ENCODE peak calls at places on chromosomes 3 and 15, in seven cellular contexts. N is suprapubic skin, L is A549, U is GM12878, D is tibial nerve, R is stomach, Y is H1. T is an unnamed sample.

GRCh38 chr15:60009124-60009523 is 5.0 kb downstream of the FOXB1 start:
- DNase-seq in N (no peak), L (no peak), U (no peak), D (no peak), R (no peak), Y (no peak), T (no peak)

GRCh38 chr3:57951106-57951882 is 56.9 kb upstream of the FLNB start:
- DNase-seq in N (peak; percentile 76), L (peak; percentile 65), U (no peak), D (peak; percentile 32), R (peak; percentile 48), Y (no peak), T (peak; percentile 65)

GRCh38 chr3:63937661-63938651 is 25.8 kb upstream of the SCAANT1 start:
- DNase-seq in N (no peak), L (no peak), U (peak; percentile 55), D (no peak), R (peak; percentile 36), Y (no peak), T (no peak)

GRCh38 chr3:100022506-100022905 is 91.8 kb downstream of the FILIP1L start:
- DNase-seq in N (no peak), L (no peak), U (no peak), D (no peak), R (no peak), Y (no peak), T (no peak)

GRCh38 chr3:94185753-94186152 is 122.9 kb downstream of the NSUN3 start:
- DNase-seq in N (no peak), L (no peak), U (no peak), D (no peak), R (no peak), Y (no peak), T (no peak)

GRCh38 chr15:35693887-35694286 is 147.9 kb upstream of the DPH6 start:
- DNase-seq in N (no peak), L (no peak), U (no peak), D (no peak), R (no peak), Y (no peak), T (no peak)

GRCh38 chr3:198030125-198030524 is 70.1 kb downstream of the LMLN start:
- DNase-seq in N (no peak), L (no peak), U (no peak), D (no peak), R (no peak), Y (no peak), T (no peak)

GRCh38 chr15:55823191-55823670 is 80.3 kb upstream of the PRTG start:
- DNase-seq in N (no peak), L (no peak), U (no peak), D (no peak), R (no peak), Y (no peak), T (no peak)

GRCh38 chr3:51777985-51778384 is 1.1 kb downstream of the IQCF6 start:
- DNase-seq in N (no peak), L (no peak), U (no peak), D (no peak), R (peak; percentile 68), Y (no peak), T (no peak)

GRCh38 chr3:194275721-194276120 is 75.4 kb downstream of the CPN2 start:
- DNase-seq in N (peak; percentile 47), L (no peak), U (no peak), D (no peak), R (no peak), Y (no peak), T (peak; percentile 31)

GRCh38 chr15:101114146-101114545 is 137.7 kb downstream of the CHSY1 start:
- DNase-seq in N (no peak), L (no peak), U (no peak), D (no peak), R (no peak), Y (no peak), T (no peak)

GRCh38 chr3:139312959-139313358 is 30.9 kb upstream of the MRPS22 start:
- DNase-seq in N (peak; percentile 25), L (peak; percentile 46), U (no peak), D (no peak), R (no peak), Y (no peak), T (peak; percentile 10)

GRCh38 chr3:197482001-197482400 is 73.8 kb downstream of the BDH1 start:
- DNase-seq in N (no peak), L (no peak), U (no peak), D (no peak), R (no peak), Y (no peak), T (no peak)

GRCh38 chr3:66496731-66497130 is 4.1 kb downstream of the LRIG1 start:
- DNase-seq in N (no peak), L (no peak), U (no peak), D (no peak), R (no peak), Y (no peak), T (no peak)

GRCh38 chr3:146325170-146325569 is 74.3 kb upstream of the PLSCR4 start:
- DNase-seq in N (no peak), L (no peak), U (no peak), D (no peak), R (no peak), Y (no peak), T (no peak)

GRCh38 chr3:56383092-56383491 is 85.2 kb downstream of the ERC2 start:
- DNase-seq in N (no peak), L (no peak), U (no peak), D (no peak), R (no peak), Y (no peak), T (no peak)

DNA sequence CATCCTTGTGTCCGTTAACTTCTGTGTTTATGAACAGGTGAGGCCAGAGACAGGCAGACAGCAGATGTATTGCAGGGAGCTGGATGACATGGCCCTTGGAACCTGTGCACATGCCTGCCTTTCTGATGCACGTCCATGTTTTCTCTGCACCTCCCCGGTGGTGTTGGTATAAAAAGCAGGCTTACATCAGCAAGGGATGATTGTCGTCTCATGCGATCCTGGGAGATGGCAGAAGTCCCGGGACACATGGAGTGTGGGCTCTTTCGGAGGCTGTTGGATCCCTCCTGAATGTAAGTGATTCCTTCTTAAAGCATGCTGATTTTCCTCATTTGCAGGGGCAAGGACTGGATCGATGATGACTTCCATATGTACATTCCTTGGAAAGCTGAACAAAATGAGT is 134.8 kb downstream of the SNRPN start:
- DNase-seq in N (no peak), L (no peak), U (no peak), D (no peak), R (no peak), Y (no peak), T (no peak)
- H3K9me3 ChIP-seq in N (peaks cover 55% of the 10 kb centered on the region), L (peaks cover 2% of the 10 kb centered on the region), U (peaks cover 8% of the 10 kb centered on the region), D (peaks cover 7% of the 10 kb centered on the region), R (peaks cover 100% of the 10 kb centered on the region), Y (peaks cover 32% of the 10 kb centered on the region), T (peaks cover 6% of the 10 kb centered on the region)

GRCh38 chr15:29969587-29970401 is 113.0 kb upstream of the GOLGA8J start:
- DNase-seq in N (no peak), L (no peak), U (no peak), D (no peak), R (no peak), Y (no peak), T (no peak)
- TF ChIP-seq EP300 in N (no peak), L (no peak), U (no peak), D (no peak), R (no peak), Y (no peak), T (no peak)

GRCh38 chr3:168860592-168860991 is 764.9 kb upstream of the GOLIM4 start:
- DNase-seq in N (no peak), L (no peak), U (no peak), D (no peak), R (no peak), Y (no peak), T (no peak)

GRCh38 chr3:168862466-168862865 is 766.7 kb upstream of the GOLIM4 start:
- DNase-seq in N (no peak), L (no peak), U (no peak), D (no peak), R (no peak), Y (no peak), T (no peak)

GRCh38 chr3:168863561-168863960 is 767.8 kb upstream of the GOLIM4 start:
- DNase-seq in N (no peak), L (no peak), U (no peak), D (no peak), R (no peak), Y (no peak), T (no peak)

GRCh38 chr3:168864107-168865021 is 768.6 kb upstream of the GOLIM4 start:
- DNase-seq in N (no peak), L (no peak), U (no peak), D (no peak), R (no peak), Y (no peak), T (no peak)

DNA sequence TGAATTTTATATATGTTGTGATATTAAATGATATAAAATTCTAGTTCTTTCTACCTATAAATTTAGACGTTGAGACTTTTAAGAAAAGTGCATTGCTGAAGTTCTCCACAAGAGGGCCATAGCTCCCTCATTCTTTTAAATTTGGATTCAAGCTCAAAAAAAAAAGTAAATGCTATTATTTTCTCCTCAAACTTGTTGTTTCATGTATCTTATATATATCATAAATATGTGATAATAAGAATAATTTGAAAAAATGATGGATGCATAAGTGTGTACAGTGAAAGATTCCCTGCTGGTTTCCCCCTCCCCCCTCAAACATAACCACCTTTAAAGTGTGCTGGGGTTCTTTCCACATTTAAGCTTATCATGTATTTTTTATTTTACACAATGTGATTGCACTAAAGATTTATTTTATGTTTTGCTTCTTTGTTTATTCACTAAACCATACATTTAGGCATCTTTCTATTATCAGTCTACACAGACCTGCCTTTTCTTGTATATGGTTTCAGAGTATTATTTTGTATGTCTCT is 769.4 kb upstream of the GOLIM4 start:
- DNase-seq in N (no peak), L (no peak), U (no peak), D (no peak), R (no peak), Y (no peak), T (no peak)
- H3K4me3 ChIP-seq in N (no peak overlapping the region), L (no peak overlapping the region), U (no peak overlapping the region), D (no peak overlapping the region), R (peak overlapping the region; percentile 22), Y (no peak overlapping the region), T (no peak overlapping the region)

GRCh38 chr3:21138085-21138484 is 612.9 kb downstream of the ZNF385D start:
- DNase-seq in N (no peak), L (no peak), U (no peak), D (no peak), R (no peak), Y (no peak), T (no peak)

GRCh38 chr3:21142949-21143348 is 608.1 kb downstream of the ZNF385D start:
- DNase-seq in N (no peak), L (no peak), U (no peak), D (no peak), R (no peak), Y (no peak), T (no peak)

GRCh38 chr3:21140785-21141184 is 610.2 kb downstream of the ZNF385D start:
- DNase-seq in N (no peak), L (no peak), U (no peak), D (no peak), R (no peak), Y (no peak), T (no peak)

DNA sequence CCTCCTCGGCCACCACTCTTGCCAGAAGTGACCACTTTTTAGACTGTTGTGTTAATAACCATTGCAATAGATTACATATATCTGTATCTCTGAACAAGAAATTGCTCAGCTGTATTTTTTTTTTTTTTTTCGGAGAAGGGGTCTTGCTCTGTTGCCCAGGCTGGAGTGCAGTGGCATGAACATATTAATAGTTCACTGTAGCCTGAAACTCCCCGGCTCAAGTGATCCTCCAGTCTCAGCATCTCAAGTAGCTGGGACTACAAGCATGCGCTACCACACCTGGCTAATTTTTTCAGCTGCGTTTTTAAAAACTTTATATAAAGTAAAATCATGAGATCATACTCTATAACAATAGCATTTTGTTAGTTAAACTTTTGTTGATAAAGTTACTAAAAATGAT is 609.0 kb downstream of the ZNF385D start:
- DNase-seq in N (no peak), L (no peak), U (no peak), D (no peak), R (no peak), Y (no peak), T (no peak)
- H3K9me3 ChIP-seq in N (peaks cover 8% of the 10 kb centered on the region), L (no peaks in the 10 kb centered on the region), U (no peaks in the 10 kb centered on the region), D (no peaks in the 10 kb centered on the region), R (peaks cover 7% of the 10 kb centered on the region), Y (peaks cover 2% of the 10 kb centered on the region), T (no peaks in the 10 kb centered on the region)

T was measured in ovary.